ENCODE peak calls at places on chromosomes 12 and 14, in six cellular contexts. A is IMR-90, Q is neuronal stem cell, H is trophoblast cell, X is mesendoderm, K is H1. N is an unnamed sample.

GRCh38 chr12:1797011-1797901 is 23.1 kb upstream of the LRTM2 start:
- DNase-seq in A (no peak), Q (no peak), H (no peak), X (no peak), K (no peak), N (peak)

GRCh38 chr14:34527591-34527990 is 11.9 kb downstream of the EAPP start:
- DNase-seq in A (no peak), Q (no peak), H (no peak), X (no peak), K (no peak), N (no peak)

GRCh38 chr14:80387563-80387981 is 176.3 kb upstream of the DIO2 start:
- DNase-seq in A (no peak), Q (no peak), H (peak), X (no peak), K (no peak), N (no peak)

GRCh38 chr12:84910549-84911241 is 1.9 kb downstream of the SLC6A15 start:
- DNase-seq in A (no peak), Q (no peak), H (no peak), X (peak), K (no peak), N (peak)

GRCh38 chr12:13038491-13039161 is 5.6 kb upstream of the FAM234B start:
- DNase-seq in A (peak), Q (no peak), H (no peak), X (no peak), K (no peak), N (no peak)

GRCh38 chr12:14774074-14774943 is 29.0 kb downstream of the WBP11 start:
- DNase-seq in A (peak), Q (peak), H (peak), X (peak), K (no peak), N (peak)

GRCh38 chr12:98060421-98060820 is 455.0 kb upstream of the TMPO start:
- DNase-seq in A (no peak), Q (no peak), H (no peak), X (no peak), K (no peak), N (no peak)

GRCh38 chr14:87161502-87161901 is 831.5 kb downstream of the GALC start:
- DNase-seq in A (no peak), Q (no peak), H (no peak), X (no peak), K (no peak), N (no peak)

GRCh38 chr12:104292872-104293794 is 10.4 kb upstream of the EID3 start:
- DNase-seq in A (no peak), Q (no peak), H (peak), X (peak), K (no peak), N (no peak)

GRCh38 chr14:99733551-99734405 is 49.7 kb downstream of the CYP46A1 start:
- DNase-seq in A (no peak), Q (no peak), H (no peak), X (no peak), K (no peak), N (peak)

GRCh38 chr14:51653096-51653814 is 1.5 kb downstream of the FRMD6 start:
- DNase-seq in A (peak), Q (no peak), H (peak), X (peak), K (no peak), N (no peak)

GRCh38 chr12:33588082-33588712 is 148.6 kb upstream of the SYT10 start:
- DNase-seq in A (no peak), Q (peak), H (peak), X (peak), K (peak), N (no peak)

GRCh38 chr12:95465275-95465674 is 8.7 kb upstream of the METAP2 start:
- DNase-seq in A (no peak), Q (no peak), H (no peak), X (no peak), K (no peak), N (no peak)

GRCh38 chr12:47964102-47964723 is 817 bp downstream of the TMEM106C start:
- DNase-seq in A (no peak), Q (no peak), H (peak), X (peak), K (no peak), N (peak)

GRCh38 chr12:40668095-40668494 is 24.1 kb upstream of the CNTN1 start:
- DNase-seq in A (no peak), Q (no peak), H (no peak), X (no peak), K (no peak), N (no peak)

GRCh38 chr12:7017870-7018349 is 366 bp downstream of the LPCAT3 start:
- DNase-seq in A (peak), Q (no peak), H (peak), X (no peak), K (no peak), N (no peak)

GRCh38 chr14:71693373-71693772 is 238.9 kb upstream of the RGS6 start:
- DNase-seq in A (peak), Q (no peak), H (no peak), X (no peak), K (no peak), N (no peak)

GRCh38 chr12:66302827-66303169 is 505 bp downstream of the HELB start:
- DNase-seq in A (no peak), Q (no peak), H (no peak), X (no peak), K (no peak), N (no peak)
- H3K18ac ChIP-seq in A (peak), Q (peak), H (peak), X (no peak), K (no peak), N (peak)

DNA sequence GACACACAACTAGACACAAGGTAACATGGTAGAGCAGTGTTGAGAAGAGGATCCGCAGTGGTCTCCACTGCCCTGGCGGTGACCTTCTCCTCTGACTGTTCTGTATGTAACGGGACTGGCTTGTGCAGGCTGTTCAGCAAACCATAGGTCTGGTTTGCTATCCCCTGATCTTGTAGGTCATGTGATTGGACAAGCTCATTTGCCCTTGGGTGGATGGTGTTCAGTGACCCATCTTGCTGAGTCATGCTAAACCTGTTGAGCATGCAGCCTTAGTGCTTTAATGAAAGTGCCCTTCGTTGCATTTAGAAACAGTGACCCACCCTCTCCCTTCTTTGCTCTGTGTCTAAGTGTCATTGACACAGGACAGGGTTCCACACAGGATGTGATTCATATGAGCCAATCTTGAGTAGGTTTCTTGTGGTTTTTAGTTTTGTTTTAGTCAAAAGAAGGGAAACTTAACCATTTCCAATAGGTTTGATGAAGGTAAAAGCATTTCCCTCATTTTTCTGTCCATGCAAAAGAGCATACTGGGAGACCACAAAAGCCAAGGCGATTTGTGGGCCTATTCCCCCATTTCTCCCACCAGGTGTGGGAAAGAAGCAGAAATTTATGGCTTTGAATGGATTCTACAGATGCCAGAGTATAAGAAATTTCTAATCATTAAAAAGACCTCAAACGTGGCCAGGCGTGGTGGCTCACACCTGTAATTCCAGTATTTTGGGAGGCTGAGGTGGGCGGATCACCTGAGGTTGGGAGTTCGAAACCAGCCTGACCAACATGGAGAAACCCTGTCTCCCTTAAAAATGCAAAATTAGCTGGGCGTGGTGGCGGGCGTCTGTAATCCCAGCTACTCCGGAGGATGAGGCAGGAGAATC is 32.6 kb upstream of the HIF1A start:
- DNase-seq in A (peak), Q (no peak), H (peak), X (peak), K (no peak), N (no peak)
- H3K18ac ChIP-seq in A (peak), Q (no peak), H (no peak), X (no peak), K (peak), N (no peak)

GRCh38 chr14:68692916-68693771 is 99.7 kb downstream of the ZFP36L1 start:
- DNase-seq in A (peak), Q (no peak), H (peak), X (no peak), K (no peak), N (no peak)
- H3K18ac ChIP-seq in A (peak), Q (no peak), H (no peak), X (no peak), K (no peak), N (no peak)

GRCh38 chr12:27552886-27553560 is 29.0 kb downstream of the PPFIBP1 start:
- DNase-seq in A (peak), Q (no peak), H (no peak), X (no peak), K (no peak), N (no peak)

GRCh38 chr12:27550653-27550975 is 26.6 kb downstream of the PPFIBP1 start:
- DNase-seq in A (no peak), Q (no peak), H (no peak), X (no peak), K (no peak), N (no peak)

GRCh38 chr12:27552235-27552634 is 28.2 kb downstream of the PPFIBP1 start:
- DNase-seq in A (no peak), Q (no peak), H (no peak), X (no peak), K (no peak), N (no peak)

GRCh38 chr12:27549801-27550652 is 26.0 kb downstream of the PPFIBP1 start:
- DNase-seq in A (peak), Q (no peak), H (peak), X (peak), K (no peak), N (peak)

GRCh38 chr12:27551172-27551840 is 27.3 kb downstream of the PPFIBP1 start:
- DNase-seq in A (no peak), Q (no peak), H (no peak), X (no peak), K (no peak), N (no peak)
- H3K18ac ChIP-seq in A (peak), Q (no peak), H (peak), X (no peak), K (no peak), N (no peak)

DNA sequence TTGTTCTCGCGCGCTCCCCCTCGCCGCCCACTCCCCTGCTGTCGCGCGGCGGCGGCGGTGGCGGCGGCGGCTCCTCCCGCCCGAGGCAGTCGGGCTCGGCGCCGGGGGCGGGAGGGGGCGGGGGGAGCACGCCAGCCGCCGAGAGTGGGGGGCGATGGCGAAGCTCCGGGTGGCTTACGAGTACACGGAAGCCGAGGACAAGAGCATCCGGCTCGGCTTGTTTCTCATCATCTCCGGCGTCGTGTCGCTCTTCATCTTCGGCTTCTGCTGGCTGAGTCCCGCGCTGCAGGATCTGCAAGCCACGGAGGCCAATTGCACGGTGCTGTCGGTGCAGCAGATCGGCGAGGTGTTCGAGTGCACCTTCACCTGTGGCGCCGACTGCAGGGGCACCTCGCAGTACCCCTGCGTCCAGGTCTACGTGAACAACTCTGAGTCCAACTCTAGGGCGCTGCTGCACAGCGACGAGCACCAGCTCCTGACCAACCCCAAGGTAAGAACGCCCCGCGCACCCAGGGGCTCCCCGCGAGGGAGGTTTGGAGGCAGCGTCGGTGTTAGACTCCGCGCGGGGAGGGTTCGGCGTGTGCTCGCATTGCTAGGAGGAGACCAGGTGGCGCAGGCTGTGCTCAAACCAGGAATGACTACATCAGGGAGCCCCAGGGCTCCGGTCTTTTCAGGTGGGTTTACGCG is 634 bp downstream of the KCNMB4 start:
- DNase-seq in A (peak), Q (peak), H (peak), X (peak), K (no peak), N (peak)
- H3K18ac ChIP-seq in A (no peak), Q (peak), H (peak), X (peak), K (peak), N (peak)

GRCh38 chr12:115155665-115156645 is 472.0 kb upstream of the TBX3 start:
- DNase-seq in A (peak), Q (no peak), H (peak), X (peak), K (no peak), N (no peak)
- H3K18ac ChIP-seq in A (peak), Q (no peak), H (peak), X (no peak), K (no peak), N (no peak)

DNA sequence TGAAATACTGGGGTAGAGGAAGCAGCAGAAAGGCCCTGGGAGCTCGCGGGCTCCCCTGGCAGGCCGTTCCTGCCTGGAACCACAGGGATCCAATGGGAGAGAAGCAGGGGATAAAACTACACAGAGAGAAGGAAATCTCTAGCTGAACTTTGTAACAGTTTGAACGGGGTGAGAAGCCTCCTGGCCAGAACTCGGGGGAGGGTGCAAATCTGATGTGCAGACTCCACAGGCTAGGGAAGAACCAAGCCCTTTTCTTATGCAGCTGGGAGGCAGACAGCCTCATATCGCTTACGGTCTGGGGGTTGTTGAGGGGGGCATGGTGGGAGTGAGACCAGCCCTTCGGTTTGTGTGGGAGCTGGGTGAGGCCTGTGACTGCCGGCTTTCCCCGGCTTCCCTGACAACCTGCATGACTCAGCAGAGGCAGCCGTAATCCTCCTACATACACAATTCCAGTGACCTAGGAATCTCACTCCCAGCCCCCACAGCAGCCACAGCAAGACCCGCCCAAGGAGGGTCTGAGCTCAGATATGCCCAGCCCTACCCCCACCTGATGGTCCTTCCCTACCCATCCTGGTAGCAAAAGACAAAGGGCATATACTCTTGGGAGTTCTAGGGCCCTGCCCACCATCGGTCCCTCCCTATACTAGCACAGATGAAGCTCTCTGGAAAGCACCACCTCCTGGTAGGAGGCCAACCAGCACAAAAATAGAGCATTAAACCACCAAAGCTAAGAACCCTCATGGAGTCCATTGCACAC is 143.0 kb downstream of the TMTC1 start:
- DNase-seq in A (peak), Q (no peak), H (no peak), X (peak), K (no peak), N (peak)
- H3K18ac ChIP-seq in A (peak), Q (peak), H (peak), X (peak), K (no peak), N (no peak)